ENCODE peak calls at places on chromosomes 3 and 15, in nine cellular contexts. One of them, this sample, is unnamed.

GRCh38 chr3:178513539-178514410 is 22.5 kb upstream of the KCNMB2 start:
- DNase-seq in osteoblast: no peak
- DNase-seq in pancreas: no peak
- DNase-seq in stomach: no peak
- DNase-seq in uterus: no peak
- DNase-seq in heart right ventricle: no peak
- DNase-seq in heart left ventricle: no peak
- DNase-seq in choroid plexus epithelial cell: no peak
- DNase-seq in suprapubic skin: no peak
- DNase-seq in this sample: no peak

GRCh38 chr3:174436367-174436766 is 422.8 kb upstream of the NAALADL2 start:
- DNase-seq in osteoblast: no peak
- DNase-seq in pancreas: no peak
- DNase-seq in stomach: no peak
- DNase-seq in uterus: no peak
- DNase-seq in heart right ventricle: no peak
- DNase-seq in heart left ventricle: no peak
- DNase-seq in choroid plexus epithelial cell: no peak
- DNase-seq in suprapubic skin: no peak
- DNase-seq in this sample: no peak

GRCh38 chr15:58458076-58458475 is 26.3 kb downstream of the LIPC start:
- DNase-seq in osteoblast: no peak
- DNase-seq in pancreas: no peak
- DNase-seq in stomach: no peak
- DNase-seq in uterus: peak
- DNase-seq in heart right ventricle: no peak
- DNase-seq in heart left ventricle: no peak
- DNase-seq in choroid plexus epithelial cell: no peak
- DNase-seq in suprapubic skin: peak
- DNase-seq in this sample: no peak

GRCh38 chr3:181859518-181859917 is 147.8 kb downstream of the SOX2 start:
- DNase-seq in osteoblast: no peak
- DNase-seq in pancreas: no peak
- DNase-seq in stomach: no peak
- DNase-seq in uterus: no peak
- DNase-seq in heart right ventricle: no peak
- DNase-seq in heart left ventricle: no peak
- DNase-seq in choroid plexus epithelial cell: no peak
- DNase-seq in suprapubic skin: no peak
- DNase-seq in this sample: no peak

GRCh38 chr3:113260980-113261920 is 49.9 kb downstream of the BOC start:
- DNase-seq in osteoblast: no peak
- DNase-seq in pancreas: no peak
- DNase-seq in stomach: no peak
- DNase-seq in uterus: peak
- DNase-seq in heart right ventricle: no peak
- DNase-seq in heart left ventricle: no peak
- DNase-seq in choroid plexus epithelial cell: no peak
- DNase-seq in suprapubic skin: no peak
- DNase-seq in this sample: no peak

GRCh38 chr15:70400766-70401541 is 303.2 kb upstream of the TLE3 start:
- DNase-seq in osteoblast: no peak
- DNase-seq in pancreas: no peak
- DNase-seq in stomach: no peak
- DNase-seq in uterus: no peak
- DNase-seq in heart right ventricle: no peak
- DNase-seq in heart left ventricle: no peak
- DNase-seq in choroid plexus epithelial cell: peak
- DNase-seq in suprapubic skin: no peak
- DNase-seq in this sample: peak

GRCh38 chr15:92328207-92328606 is 65.5 kb upstream of the ST8SIA2 start:
- DNase-seq in osteoblast: no peak
- DNase-seq in pancreas: no peak
- DNase-seq in stomach: peak
- DNase-seq in uterus: no peak
- DNase-seq in heart right ventricle: no peak
- DNase-seq in heart left ventricle: no peak
- DNase-seq in choroid plexus epithelial cell: no peak
- DNase-seq in suprapubic skin: no peak
- DNase-seq in this sample: no peak

GRCh38 chr3:127149621-127150310 is 43.2 kb upstream of the PRR23E start:
- DNase-seq in osteoblast: no peak
- DNase-seq in pancreas: no peak
- DNase-seq in stomach: peak
- DNase-seq in uterus: peak
- DNase-seq in heart right ventricle: no peak
- DNase-seq in heart left ventricle: no peak
- DNase-seq in choroid plexus epithelial cell: no peak
- DNase-seq in suprapubic skin: peak
- DNase-seq in this sample: no peak

GRCh38 chr15:96851613-96852012 is 521.1 kb downstream of the NR2F2 start:
- DNase-seq in osteoblast: no peak
- DNase-seq in pancreas: no peak
- DNase-seq in stomach: no peak
- DNase-seq in uterus: no peak
- DNase-seq in heart right ventricle: no peak
- DNase-seq in heart left ventricle: no peak
- DNase-seq in choroid plexus epithelial cell: peak
- DNase-seq in suprapubic skin: no peak
- DNase-seq in this sample: peak

GRCh38 chr3:173396191-173397041 is 1.1 kb upstream of the NLGN1 start:
- DNase-seq in osteoblast: peak
- DNase-seq in pancreas: peak
- DNase-seq in stomach: no peak
- DNase-seq in uterus: peak
- DNase-seq in heart right ventricle: no peak
- DNase-seq in heart left ventricle: no peak
- DNase-seq in choroid plexus epithelial cell: no peak
- DNase-seq in suprapubic skin: no peak
- DNase-seq in this sample: no peak

GRCh38 chr3:146813496-146813895 is 208.3 kb upstream of the PLSCR5 start:
- DNase-seq in osteoblast: no peak
- DNase-seq in pancreas: no peak
- DNase-seq in stomach: no peak
- DNase-seq in uterus: no peak
- DNase-seq in heart right ventricle: no peak
- DNase-seq in heart left ventricle: no peak
- DNase-seq in choroid plexus epithelial cell: peak
- DNase-seq in suprapubic skin: no peak
- DNase-seq in this sample: no peak

GRCh38 chr3:88058322-88058592 is 548 bp downstream of the CGGBP1 start:
- DNase-seq in osteoblast: no peak
- DNase-seq in pancreas: no peak
- DNase-seq in stomach: no peak
- DNase-seq in uterus: no peak
- DNase-seq in heart right ventricle: no peak
- DNase-seq in heart left ventricle: no peak
- DNase-seq in choroid plexus epithelial cell: no peak
- DNase-seq in suprapubic skin: no peak
- DNase-seq in this sample: no peak

GRCh38 chr3:59149166-59149565 is 99.3 kb upstream of the CFAP20DC start:
- DNase-seq in osteoblast: no peak
- DNase-seq in pancreas: no peak
- DNase-seq in stomach: no peak
- DNase-seq in uterus: no peak
- DNase-seq in heart right ventricle: no peak
- DNase-seq in heart left ventricle: no peak
- DNase-seq in choroid plexus epithelial cell: no peak
- DNase-seq in suprapubic skin: no peak
- DNase-seq in this sample: no peak

GRCh38 chr3:62178032-62178431 is 195.3 kb downstream of the FEZF2 start:
- DNase-seq in osteoblast: no peak
- DNase-seq in pancreas: no peak
- DNase-seq in stomach: no peak
- DNase-seq in uterus: no peak
- DNase-seq in heart right ventricle: no peak
- DNase-seq in heart left ventricle: no peak
- DNase-seq in choroid plexus epithelial cell: no peak
- DNase-seq in suprapubic skin: no peak
- DNase-seq in this sample: no peak

GRCh38 chr3:5389057-5389456 is 201.6 kb downstream of the EDEM1 start:
- DNase-seq in osteoblast: no peak
- DNase-seq in pancreas: no peak
- DNase-seq in stomach: no peak
- DNase-seq in uterus: no peak
- DNase-seq in heart right ventricle: no peak
- DNase-seq in heart left ventricle: no peak
- DNase-seq in choroid plexus epithelial cell: no peak
- DNase-seq in suprapubic skin: no peak
- DNase-seq in this sample: no peak

GRCh38 chr3:130895690-130896089 is 1.8 kb downstream of the ATP2C1 start:
- DNase-seq in osteoblast: peak
- DNase-seq in pancreas: no peak
- DNase-seq in stomach: no peak
- DNase-seq in uterus: no peak
- DNase-seq in heart right ventricle: no peak
- DNase-seq in heart left ventricle: no peak
- DNase-seq in choroid plexus epithelial cell: no peak
- DNase-seq in suprapubic skin: no peak
- DNase-seq in this sample: no peak
- H3K4me3 ChIP-seq in osteoblast: peak
- H3K4me3 ChIP-seq in pancreas: no peak
- H3K4me3 ChIP-seq in stomach: no peak
- H3K4me3 ChIP-seq in uterus: no peak
- H3K4me3 ChIP-seq in heart right ventricle: no peak
- H3K4me3 ChIP-seq in heart left ventricle: peak
- H3K4me3 ChIP-seq in choroid plexus epithelial cell: peak
- H3K4me3 ChIP-seq in suprapubic skin: peak
- H3K4me3 ChIP-seq in this sample: peak

GRCh38 chr3:184693011-184693975 is 18.6 kb downstream of the MAGEF1 start:
- DNase-seq in osteoblast: peak
- DNase-seq in pancreas: no peak
- DNase-seq in stomach: no peak
- DNase-seq in uterus: no peak
- DNase-seq in heart right ventricle: no peak
- DNase-seq in heart left ventricle: no peak
- DNase-seq in choroid plexus epithelial cell: no peak
- DNase-seq in suprapubic skin: no peak
- DNase-seq in this sample: no peak
- TF ChIP-seq CTCF in osteoblast: no peak
- TF ChIP-seq CTCF in pancreas: no peak
- TF ChIP-seq CTCF in stomach: no peak
- TF ChIP-seq CTCF in uterus: no peak
- TF ChIP-seq CTCF in heart right ventricle: no peak
- TF ChIP-seq CTCF in heart left ventricle: no peak
- TF ChIP-seq CTCF in choroid plexus epithelial cell: no peak
- TF ChIP-seq CTCF in suprapubic skin: no peak
- TF ChIP-seq CTCF in this sample: no peak

DNA sequence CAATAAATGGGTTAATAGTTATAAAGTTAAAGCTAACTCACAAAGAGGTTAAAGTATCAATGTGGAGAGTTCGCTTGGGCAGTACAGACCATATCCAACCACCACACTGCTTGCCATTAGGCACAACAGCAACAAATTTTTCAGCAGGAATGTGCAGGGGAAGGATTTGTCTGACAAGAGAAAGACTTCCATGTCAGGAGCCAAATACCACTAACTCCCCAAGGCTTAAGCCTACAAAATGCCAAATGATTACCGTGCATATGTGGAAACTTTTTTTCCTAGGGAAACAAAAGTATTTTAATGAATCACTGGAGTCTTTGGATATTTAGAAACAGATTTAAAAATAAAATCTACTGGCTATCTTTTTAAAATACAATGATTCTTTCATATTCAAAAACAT is 8.1 kb downstream of the VGLL3 start:
- DNase-seq in osteoblast: peak
- DNase-seq in pancreas: no peak
- DNase-seq in stomach: no peak
- DNase-seq in uterus: peak
- DNase-seq in heart right ventricle: no peak
- DNase-seq in heart left ventricle: no peak
- DNase-seq in choroid plexus epithelial cell: peak
- DNase-seq in suprapubic skin: no peak
- DNase-seq in this sample: peak
- H3K4me3 ChIP-seq in osteoblast: peak
- H3K4me3 ChIP-seq in pancreas: no peak
- H3K4me3 ChIP-seq in stomach: no peak
- H3K4me3 ChIP-seq in uterus: no peak
- H3K4me3 ChIP-seq in heart right ventricle: no peak
- H3K4me3 ChIP-seq in heart left ventricle: peak
- H3K4me3 ChIP-seq in choroid plexus epithelial cell: no peak
- H3K4me3 ChIP-seq in suprapubic skin: no peak
- H3K4me3 ChIP-seq in this sample: no peak

GRCh38 chr3:141455603-141456327 is 31.1 kb upstream of the RASA2 start:
- DNase-seq in osteoblast: no peak
- DNase-seq in pancreas: no peak
- DNase-seq in stomach: no peak
- DNase-seq in uterus: no peak
- DNase-seq in heart right ventricle: no peak
- DNase-seq in heart left ventricle: no peak
- DNase-seq in choroid plexus epithelial cell: no peak
- DNase-seq in suprapubic skin: no peak
- DNase-seq in this sample: no peak

GRCh38 chr3:141456328-141456689 is 30.5 kb upstream of the RASA2 start:
- DNase-seq in osteoblast: no peak
- DNase-seq in pancreas: no peak
- DNase-seq in stomach: no peak
- DNase-seq in uterus: no peak
- DNase-seq in heart right ventricle: peak
- DNase-seq in heart left ventricle: no peak
- DNase-seq in choroid plexus epithelial cell: peak
- DNase-seq in suprapubic skin: peak
- DNase-seq in this sample: no peak

GRCh38 chr3:141454055-141454454 is 32.8 kb upstream of the RASA2 start:
- DNase-seq in osteoblast: no peak
- DNase-seq in pancreas: no peak
- DNase-seq in stomach: no peak
- DNase-seq in uterus: no peak
- DNase-seq in heart right ventricle: no peak
- DNase-seq in heart left ventricle: no peak
- DNase-seq in choroid plexus epithelial cell: no peak
- DNase-seq in suprapubic skin: no peak
- DNase-seq in this sample: no peak

GRCh38 chr3:141452773-141453172 is 34.1 kb upstream of the RASA2 start:
- DNase-seq in osteoblast: no peak
- DNase-seq in pancreas: no peak
- DNase-seq in stomach: no peak
- DNase-seq in uterus: no peak
- DNase-seq in heart right ventricle: no peak
- DNase-seq in heart left ventricle: no peak
- DNase-seq in choroid plexus epithelial cell: no peak
- DNase-seq in suprapubic skin: no peak
- DNase-seq in this sample: no peak

GRCh38 chr3:141454906-141455602 is 31.8 kb upstream of the RASA2 start:
- DNase-seq in osteoblast: peak
- DNase-seq in pancreas: no peak
- DNase-seq in stomach: no peak
- DNase-seq in uterus: no peak
- DNase-seq in heart right ventricle: no peak
- DNase-seq in heart left ventricle: no peak
- DNase-seq in choroid plexus epithelial cell: peak
- DNase-seq in suprapubic skin: no peak
- DNase-seq in this sample: peak
- TF ChIP-seq CTCF in osteoblast: peak
- TF ChIP-seq CTCF in pancreas: peak
- TF ChIP-seq CTCF in stomach: peak
- TF ChIP-seq CTCF in uterus: peak
- TF ChIP-seq CTCF in heart right ventricle: peak
- TF ChIP-seq CTCF in heart left ventricle: peak
- TF ChIP-seq CTCF in choroid plexus epithelial cell: peak
- TF ChIP-seq CTCF in suprapubic skin: peak
- TF ChIP-seq CTCF in this sample: peak

This sample was measured in astrocyte of the cerebellum.